ENCODE peak calls at places on chromosomes 5 and 9, in five cellular contexts. One of them, this sample, is unnamed.

GRCh38 chr5:175542232-175542965 is 64.0 kb downstream of the SFXN1 start:
- DNase-seq in activated CD8-positive, alpha-beta memory T cell treated with anti-CD3 and anti-CD28 coated beads for 1 hour: no peak
- DNase-seq in heart right ventricle: no peak
- DNase-seq in AG04449: no peak
- DNase-seq in ELF-1: no peak
- DNase-seq in this sample: no peak

GRCh38 chr5:137016783-137017324 is 482.3 kb downstream of the SPOCK1 start:
- DNase-seq in activated CD8-positive, alpha-beta memory T cell treated with anti-CD3 and anti-CD28 coated beads for 1 hour: no peak
- DNase-seq in heart right ventricle: no peak
- DNase-seq in AG04449: no peak
- DNase-seq in ELF-1: peak; percentile 34
- DNase-seq in this sample: peak; percentile 20

GRCh38 chr5:78799254-78800017 is 150.9 kb upstream of the LHFPL2 start:
- DNase-seq in activated CD8-positive, alpha-beta memory T cell treated with anti-CD3 and anti-CD28 coated beads for 1 hour: no peak
- DNase-seq in heart right ventricle: no peak
- DNase-seq in AG04449: no peak
- DNase-seq in ELF-1: no peak
- DNase-seq in this sample: no peak

GRCh38 chr5:126656397-126657007 is 55.8 kb downstream of the PHAX start:
- DNase-seq in activated CD8-positive, alpha-beta memory T cell treated with anti-CD3 and anti-CD28 coated beads for 1 hour: no peak
- DNase-seq in heart right ventricle: no peak
- DNase-seq in AG04449: no peak
- DNase-seq in ELF-1: no peak
- DNase-seq in this sample: peak; percentile 56

GRCh38 chr5:166724284-166724683 is 1567.2 kb upstream of the WWC1 start:
- DNase-seq in activated CD8-positive, alpha-beta memory T cell treated with anti-CD3 and anti-CD28 coated beads for 1 hour: no peak
- DNase-seq in heart right ventricle: no peak
- DNase-seq in AG04449: no peak
- DNase-seq in ELF-1: no peak
- DNase-seq in this sample: no peak

GRCh38 chr5:128774605-128775004 is 190.7 kb upstream of the SLC27A6 start:
- DNase-seq in activated CD8-positive, alpha-beta memory T cell treated with anti-CD3 and anti-CD28 coated beads for 1 hour: no peak
- DNase-seq in heart right ventricle: no peak
- DNase-seq in AG04449: no peak
- DNase-seq in ELF-1: no peak
- DNase-seq in this sample: no peak

GRCh38 chr9:93701494-93702218 is 125.3 kb downstream of the PHF2 start:
- DNase-seq in activated CD8-positive, alpha-beta memory T cell treated with anti-CD3 and anti-CD28 coated beads for 1 hour: no peak
- DNase-seq in heart right ventricle: no peak
- DNase-seq in AG04449: no peak
- DNase-seq in ELF-1: no peak
- DNase-seq in this sample: no peak

GRCh38 chr9:114570742-114571141 is 16.8 kb upstream of the ATP6V1G1 start:
- DNase-seq in activated CD8-positive, alpha-beta memory T cell treated with anti-CD3 and anti-CD28 coated beads for 1 hour: no peak
- DNase-seq in heart right ventricle: no peak
- DNase-seq in AG04449: no peak
- DNase-seq in ELF-1: no peak
- DNase-seq in this sample: no peak

GRCh38 chr9:107830479-107830878 is 340.9 kb upstream of the KLF4 start:
- DNase-seq in activated CD8-positive, alpha-beta memory T cell treated with anti-CD3 and anti-CD28 coated beads for 1 hour: no peak
- DNase-seq in heart right ventricle: no peak
- DNase-seq in AG04449: no peak
- DNase-seq in ELF-1: no peak
- DNase-seq in this sample: no peak

GRCh38 chr5:10735569-10736255 is 25.3 kb downstream of the DAP start:
- DNase-seq in activated CD8-positive, alpha-beta memory T cell treated with anti-CD3 and anti-CD28 coated beads for 1 hour: no peak
- DNase-seq in heart right ventricle: peak; percentile 29
- DNase-seq in AG04449: no peak
- DNase-seq in ELF-1: no peak
- DNase-seq in this sample: no peak

GRCh38 chr5:143399616-143400540 is 3.6 kb downstream of the NR3C1 start:
- DNase-seq in activated CD8-positive, alpha-beta memory T cell treated with anti-CD3 and anti-CD28 coated beads for 1 hour: no peak
- DNase-seq in heart right ventricle: no peak
- DNase-seq in AG04449: no peak
- DNase-seq in ELF-1: no peak
- DNase-seq in this sample: no peak

GRCh38 chr5:14223372-14223771 is 80.2 kb downstream of the TRIO start:
- DNase-seq in activated CD8-positive, alpha-beta memory T cell treated with anti-CD3 and anti-CD28 coated beads for 1 hour: no peak
- DNase-seq in heart right ventricle: no peak
- DNase-seq in AG04449: no peak
- DNase-seq in ELF-1: no peak
- DNase-seq in this sample: no peak

GRCh38 chr5:1086871-1087270 is 25.0 kb downstream of the SLC12A7 start:
- DNase-seq in activated CD8-positive, alpha-beta memory T cell treated with anti-CD3 and anti-CD28 coated beads for 1 hour: no peak
- DNase-seq in heart right ventricle: no peak
- DNase-seq in AG04449: no peak
- DNase-seq in ELF-1: no peak
- DNase-seq in this sample: no peak

GRCh38 chr5:74761241-74761640 is 5.7 kb downstream of the GFM2 start:
- DNase-seq in activated CD8-positive, alpha-beta memory T cell treated with anti-CD3 and anti-CD28 coated beads for 1 hour: no peak
- DNase-seq in heart right ventricle: no peak
- DNase-seq in AG04449: no peak
- DNase-seq in ELF-1: no peak
- DNase-seq in this sample: no peak

GRCh38 chr9:69677931-69678330 is 5.8 kb upstream of the APBA1 start:
- DNase-seq in activated CD8-positive, alpha-beta memory T cell treated with anti-CD3 and anti-CD28 coated beads for 1 hour: no peak
- DNase-seq in heart right ventricle: no peak
- DNase-seq in AG04449: no peak
- DNase-seq in ELF-1: no peak
- DNase-seq in this sample: no peak

GRCh38 chr5:139711067-139711851 is 63.1 kb downstream of the CXXC5 start:
- DNase-seq in activated CD8-positive, alpha-beta memory T cell treated with anti-CD3 and anti-CD28 coated beads for 1 hour: no peak
- DNase-seq in heart right ventricle: peak; percentile 45
- DNase-seq in AG04449: no peak
- DNase-seq in ELF-1: peak; percentile 76
- DNase-seq in this sample: peak; percentile 86

GRCh38 chr9:114834386-114834785 is 28.5 kb upstream of the TNFSF15 start:
- DNase-seq in activated CD8-positive, alpha-beta memory T cell treated with anti-CD3 and anti-CD28 coated beads for 1 hour: no peak
- DNase-seq in heart right ventricle: no peak
- DNase-seq in AG04449: no peak
- DNase-seq in ELF-1: no peak
- DNase-seq in this sample: no peak

GRCh38 chr9:16103613-16104012 is 550.8 kb downstream of the CCDC171 start:
- DNase-seq in activated CD8-positive, alpha-beta memory T cell treated with anti-CD3 and anti-CD28 coated beads for 1 hour: no peak
- DNase-seq in heart right ventricle: no peak
- DNase-seq in AG04449: no peak
- DNase-seq in ELF-1: no peak
- DNase-seq in this sample: peak; percentile 30

GRCh38 chr5:143431789-143432188 is 28.3 kb upstream of the NR3C1 start:
- DNase-seq in activated CD8-positive, alpha-beta memory T cell treated with anti-CD3 and anti-CD28 coated beads for 1 hour: no peak
- DNase-seq in heart right ventricle: no peak
- DNase-seq in AG04449: no peak
- DNase-seq in ELF-1: no peak
- DNase-seq in this sample: no peak

GRCh38 chr9:37987467-37987981 is 81.5 kb downstream of the SHB start:
- DNase-seq in activated CD8-positive, alpha-beta memory T cell treated with anti-CD3 and anti-CD28 coated beads for 1 hour: no peak
- DNase-seq in heart right ventricle: peak; percentile 45
- DNase-seq in AG04449: no peak
- DNase-seq in ELF-1: no peak
- DNase-seq in this sample: no peak

GRCh38 chr5:23482642-23483041 is 24.8 kb upstream of the PRDM9 start:
- DNase-seq in activated CD8-positive, alpha-beta memory T cell treated with anti-CD3 and anti-CD28 coated beads for 1 hour: no peak
- DNase-seq in heart right ventricle: no peak
- DNase-seq in AG04449: no peak
- DNase-seq in ELF-1: no peak
- DNase-seq in this sample: no peak

GRCh38 chr5:124402144-124402581 is 344.3 kb downstream of the ZNF608 start:
- DNase-seq in activated CD8-positive, alpha-beta memory T cell treated with anti-CD3 and anti-CD28 coated beads for 1 hour: no peak
- DNase-seq in heart right ventricle: no peak
- DNase-seq in AG04449: no peak
- DNase-seq in ELF-1: peak; percentile 10
- DNase-seq in this sample: no peak

GRCh38 chr5:165805756-165806155 is 2300.3 kb downstream of the MAT2B start:
- DNase-seq in activated CD8-positive, alpha-beta memory T cell treated with anti-CD3 and anti-CD28 coated beads for 1 hour: no peak
- DNase-seq in heart right ventricle: no peak
- DNase-seq in AG04449: no peak
- DNase-seq in ELF-1: peak; percentile 65
- DNase-seq in this sample: peak; percentile 47

GRCh38 chr5:136686192-136686872 is 321.0 kb upstream of the TRPC7 start:
- DNase-seq in activated CD8-positive, alpha-beta memory T cell treated with anti-CD3 and anti-CD28 coated beads for 1 hour: no peak
- DNase-seq in heart right ventricle: no peak
- DNase-seq in AG04449: no peak
- DNase-seq in ELF-1: peak; percentile 87
- DNase-seq in this sample: peak; percentile 58

GRCh38 chr9:117034862-117035261 is 347.8 kb downstream of the TRIM32 start:
- DNase-seq in activated CD8-positive, alpha-beta memory T cell treated with anti-CD3 and anti-CD28 coated beads for 1 hour: no peak
- DNase-seq in heart right ventricle: no peak
- DNase-seq in AG04449: no peak
- DNase-seq in ELF-1: peak; percentile 28
- DNase-seq in this sample: peak; percentile 79

GRCh38 chr5:68007446-68007845 is 208.1 kb upstream of the PIK3R1 start:
- DNase-seq in activated CD8-positive, alpha-beta memory T cell treated with anti-CD3 and anti-CD28 coated beads for 1 hour: no peak
- DNase-seq in heart right ventricle: peak; percentile 31
- DNase-seq in AG04449: peak; percentile 50
- DNase-seq in ELF-1: no peak
- DNase-seq in this sample: no peak

GRCh38 chr9:137611623-137612609 is 6.4 kb downstream of the ARRDC1 start:
- DNase-seq in activated CD8-positive, alpha-beta memory T cell treated with anti-CD3 and anti-CD28 coated beads for 1 hour: no peak
- DNase-seq in heart right ventricle: no peak
- DNase-seq in AG04449: no peak
- DNase-seq in ELF-1: peak; percentile 79
- DNase-seq in this sample: no peak

GRCh38 chr5:157267766-157268480 is 2.0 kb downstream of the CYFIP2 start:
- DNase-seq in activated CD8-positive, alpha-beta memory T cell treated with anti-CD3 and anti-CD28 coated beads for 1 hour: no peak
- DNase-seq in heart right ventricle: no peak
- DNase-seq in AG04449: no peak
- DNase-seq in ELF-1: no peak
- DNase-seq in this sample: no peak

GRCh38 chr9:37370968-37371563 is 51.4 kb upstream of the GRHPR start:
- DNase-seq in activated CD8-positive, alpha-beta memory T cell treated with anti-CD3 and anti-CD28 coated beads for 1 hour: no peak
- DNase-seq in heart right ventricle: no peak
- DNase-seq in AG04449: no peak
- DNase-seq in ELF-1: no peak
- DNase-seq in this sample: no peak

GRCh38 chr9:75104607-75105006 is 16.3 kb downstream of the OSTF1 start:
- DNase-seq in activated CD8-positive, alpha-beta memory T cell treated with anti-CD3 and anti-CD28 coated beads for 1 hour: no peak
- DNase-seq in heart right ventricle: no peak
- DNase-seq in AG04449: no peak
- DNase-seq in ELF-1: no peak
- DNase-seq in this sample: no peak

GRCh38 chr5:132190161-132190817 is 37.4 kb downstream of the P4HA2 start:
- DNase-seq in activated CD8-positive, alpha-beta memory T cell treated with anti-CD3 and anti-CD28 coated beads for 1 hour: no peak
- DNase-seq in heart right ventricle: no peak
- DNase-seq in AG04449: peak; percentile 17
- DNase-seq in ELF-1: peak; percentile 27
- DNase-seq in this sample: peak; percentile 77

GRCh38 chr9:131045300-131046092 is 36.5 kb downstream of the LAMC3 start:
- DNase-seq in activated CD8-positive, alpha-beta memory T cell treated with anti-CD3 and anti-CD28 coated beads for 1 hour: no peak
- DNase-seq in heart right ventricle: no peak
- DNase-seq in AG04449: no peak
- DNase-seq in ELF-1: no peak
- DNase-seq in this sample: no peak

GRCh38 chr5:61623401-61624069 is 291.5 kb downstream of the ZSWIM6 start:
- DNase-seq in activated CD8-positive, alpha-beta memory T cell treated with anti-CD3 and anti-CD28 coated beads for 1 hour: no peak
- DNase-seq in heart right ventricle: no peak
- DNase-seq in AG04449: no peak
- DNase-seq in ELF-1: peak; percentile 27
- DNase-seq in this sample: peak; percentile 63

GRCh38 chr5:179264641-179265528 is 80.4 kb downstream of the ADAMTS2 start:
- DNase-seq in activated CD8-positive, alpha-beta memory T cell treated with anti-CD3 and anti-CD28 coated beads for 1 hour: no peak
- DNase-seq in heart right ventricle: no peak
- DNase-seq in AG04449: no peak
- DNase-seq in ELF-1: no peak
- DNase-seq in this sample: no peak

GRCh38 chr9:120344230-120344629 is 235.7 kb downstream of the CDK5RAP2 start:
- DNase-seq in activated CD8-positive, alpha-beta memory T cell treated with anti-CD3 and anti-CD28 coated beads for 1 hour: no peak
- DNase-seq in heart right ventricle: no peak
- DNase-seq in AG04449: no peak
- DNase-seq in ELF-1: no peak
- DNase-seq in this sample: no peak

GRCh38 chr5:138163721-138164120 is 14.7 kb downstream of the BRD8 start:
- DNase-seq in activated CD8-positive, alpha-beta memory T cell treated with anti-CD3 and anti-CD28 coated beads for 1 hour: no peak
- DNase-seq in heart right ventricle: no peak
- DNase-seq in AG04449: no peak
- DNase-seq in ELF-1: no peak
- DNase-seq in this sample: no peak